ENCODE peak calls at places on chromosomes 16 and 17, in four cellular contexts. One of them, this sample, is unnamed.

GRCh38 chr17:83096401-83097220 is 17.2 kb downstream of the METRNL start:
- DNase-seq in K562: no peak
- DNase-seq in IMR-90: no peak
- DNase-seq in GM12878: no peak
- DNase-seq in this sample: no peak

GRCh38 chr16:56910654-56911539 is 21.0 kb upstream of the HERPUD1 start:
- DNase-seq in IMR-90: peak
- DNase-seq in K562: no peak
- DNase-seq in GM12878: no peak
- DNase-seq in this sample: no peak

GRCh38 chr16:11250091-11250785 is 5.8 kb downstream of the SOCS1 start:
- DNase-seq in K562: no peak
- DNase-seq in IMR-90: peak
- DNase-seq in GM12878: no peak
- DNase-seq in this sample: no peak

GRCh38 chr17:14299261-14300093 is 1.4 kb upstream of the HS3ST3B1 start:
- DNase-seq in K562: peak
- DNase-seq in IMR-90: no peak
- DNase-seq in GM12878: no peak
- DNase-seq in this sample: peak

GRCh38 chr17:46072998-46073397 is 73.9 kb downstream of the STH start:
- DNase-seq in K562: no peak
- DNase-seq in IMR-90: peak
- DNase-seq in GM12878: no peak
- DNase-seq in this sample: no peak

GRCh38 chr17:58529275-58529674 is 14.8 kb upstream of the MTMR4 start:
- DNase-seq in IMR-90: no peak
- DNase-seq in K562: no peak
- DNase-seq in GM12878: no peak
- DNase-seq in this sample: peak

GRCh38 chr16:29845656-29846055 is 17.4 kb downstream of the CDIPT start:
- DNase-seq in GM12878: no peak
- DNase-seq in K562: no peak
- DNase-seq in IMR-90: no peak
- DNase-seq in this sample: no peak

GRCh38 chr16:63188076-63188771 is 1152.0 kb upstream of the CDH8 start:
- DNase-seq in K562: no peak
- DNase-seq in IMR-90: no peak
- DNase-seq in GM12878: no peak
- DNase-seq in this sample: no peak

GRCh38 chr16:72925631-72925979 is 122.3 kb downstream of the ZFHX3 start:
- DNase-seq in K562: no peak
- DNase-seq in GM12878: no peak
- DNase-seq in IMR-90: no peak
- DNase-seq in this sample: no peak

GRCh38 chr16:25493136-25493811 is 198.5 kb upstream of the HS3ST4 start:
- DNase-seq in GM12878: no peak
- DNase-seq in IMR-90: no peak
- DNase-seq in K562: no peak
- DNase-seq in this sample: no peak

GRCh38 chr16:27514806-27515205 is 34.9 kb downstream of the GTF3C1 start:
- DNase-seq in IMR-90: peak
- DNase-seq in K562: no peak
- DNase-seq in GM12878: no peak
- DNase-seq in this sample: no peak

GRCh38 chr17:30197416-30197815 is 38.1 kb downstream of the SLC6A4 start:
- DNase-seq in IMR-90: no peak
- DNase-seq in K562: no peak
- DNase-seq in GM12878: no peak
- DNase-seq in this sample: no peak

GRCh38 chr17:73320601-73321264 is 8.9 kb upstream of the CDC42EP4 start:
- DNase-seq in IMR-90: no peak
- DNase-seq in K562: no peak
- DNase-seq in GM12878: no peak
- DNase-seq in this sample: no peak

GRCh38 chr16:84560269-84560668 is 55.8 kb upstream of the MEAK7 start:
- DNase-seq in IMR-90: no peak
- DNase-seq in GM12878: no peak
- DNase-seq in K562: no peak
- DNase-seq in this sample: no peak

GRCh38 chr16:10992112-10992511 is 47.7 kb downstream of the CLEC16A start:
- DNase-seq in K562: no peak
- DNase-seq in GM12878: no peak
- DNase-seq in IMR-90: peak
- DNase-seq in this sample: no peak

GRCh38 chr17:73043686-73044581 is 48.6 kb downstream of the SLC39A11 start:
- DNase-seq in GM12878: no peak
- DNase-seq in IMR-90: peak
- DNase-seq in K562: no peak
- DNase-seq in this sample: no peak

GRCh38 chr16:30533146-30533522 is 1.5 kb downstream of the ZNF747 start:
- DNase-seq in IMR-90: no peak
- DNase-seq in GM12878: no peak
- DNase-seq in K562: no peak
- DNase-seq in this sample: no peak

GRCh38 chr16:22035094-22035675 is 27.3 kb downstream of the MOSMO start:
- DNase-seq in GM12878: peak
- DNase-seq in IMR-90: no peak
- DNase-seq in K562: no peak
- DNase-seq in this sample: no peak

GRCh38 chr17:58332720-58333395 is 4.3 kb upstream of the TSPOAP1 start:
- DNase-seq in GM12878: no peak
- DNase-seq in K562: no peak
- DNase-seq in IMR-90: no peak
- DNase-seq in this sample: no peak

GRCh38 chr17:55585629-55586028 is 74.4 kb upstream of the SMIM36 start:
- DNase-seq in GM12878: no peak
- DNase-seq in IMR-90: no peak
- DNase-seq in K562: no peak
- DNase-seq in this sample: no peak

GRCh38 chr17:80025140-80025539 is 10.5 kb downstream of the TBC1D16 start:
- DNase-seq in K562: no peak
- DNase-seq in GM12878: no peak
- DNase-seq in IMR-90: no peak
- DNase-seq in this sample: no peak

GRCh38 chr17:40322417-40323315 is 13.7 kb downstream of the RARA start:
- DNase-seq in K562: peak
- DNase-seq in GM12878: peak
- DNase-seq in IMR-90: peak
- DNase-seq in this sample: peak

GRCh38 chr16:77574867-77575619 is 140.2 kb upstream of the ADAMTS18 start:
- DNase-seq in K562: no peak
- DNase-seq in GM12878: no peak
- DNase-seq in IMR-90: no peak
- DNase-seq in this sample: peak

GRCh38 chr16:1990336-1991134 is 765 bp downstream of the SYNGR3 start:
- DNase-seq in K562: no peak
- DNase-seq in IMR-90: no peak
- DNase-seq in GM12878: no peak
- DNase-seq in this sample: no peak

GRCh38 chr17:45172232-45172540 is 10.5 kb downstream of the HEXIM2 start:
- DNase-seq in K562: no peak
- DNase-seq in IMR-90: no peak
- DNase-seq in GM12878: no peak
- DNase-seq in this sample: no peak

GRCh38 chr16:23691483-23692189 is 12.9 kb downstream of the PLK1 start:
- DNase-seq in GM12878: no peak
- DNase-seq in K562: no peak
- DNase-seq in IMR-90: no peak
- DNase-seq in this sample: no peak

DNA sequence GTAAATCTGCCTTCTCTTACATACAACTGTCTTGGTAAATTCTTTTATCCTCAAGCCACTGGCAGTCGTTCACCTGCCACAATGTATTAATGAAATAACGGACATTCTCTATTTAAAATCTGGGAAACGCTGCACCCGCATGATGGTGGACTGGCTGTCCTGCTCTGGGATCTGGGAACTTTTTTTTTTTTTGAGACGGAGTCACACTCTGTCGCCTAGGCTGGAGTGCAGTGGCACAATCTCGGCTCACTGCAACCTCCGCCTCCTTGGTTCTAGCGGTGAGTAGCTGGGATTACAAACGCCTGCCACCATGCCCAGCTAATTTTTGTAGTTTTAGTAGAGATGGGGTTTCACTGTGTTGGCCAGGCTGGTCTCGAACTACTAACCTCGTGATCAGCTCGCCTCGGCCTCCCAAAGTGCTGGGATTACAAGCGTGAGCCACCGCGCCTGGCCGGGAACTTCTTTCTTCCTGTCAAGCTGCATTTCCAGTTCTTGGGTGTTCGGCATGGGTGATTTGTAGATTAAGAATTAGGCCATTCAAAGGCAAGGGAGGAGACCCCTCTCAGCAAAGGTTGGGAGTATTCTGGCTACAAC is 28.3 kb downstream of the PRDM7 start:
- DNase-seq in IMR-90: no peak
- DNase-seq in GM12878: no peak
- DNase-seq in K562: no peak
- DNase-seq in this sample: no peak
- H2AFZ ChIP-seq in IMR-90: no peak
- H2AFZ ChIP-seq in GM12878: no peak
- H2AFZ ChIP-seq in K562: peak
- H2AFZ ChIP-seq in this sample: no peak

DNA sequence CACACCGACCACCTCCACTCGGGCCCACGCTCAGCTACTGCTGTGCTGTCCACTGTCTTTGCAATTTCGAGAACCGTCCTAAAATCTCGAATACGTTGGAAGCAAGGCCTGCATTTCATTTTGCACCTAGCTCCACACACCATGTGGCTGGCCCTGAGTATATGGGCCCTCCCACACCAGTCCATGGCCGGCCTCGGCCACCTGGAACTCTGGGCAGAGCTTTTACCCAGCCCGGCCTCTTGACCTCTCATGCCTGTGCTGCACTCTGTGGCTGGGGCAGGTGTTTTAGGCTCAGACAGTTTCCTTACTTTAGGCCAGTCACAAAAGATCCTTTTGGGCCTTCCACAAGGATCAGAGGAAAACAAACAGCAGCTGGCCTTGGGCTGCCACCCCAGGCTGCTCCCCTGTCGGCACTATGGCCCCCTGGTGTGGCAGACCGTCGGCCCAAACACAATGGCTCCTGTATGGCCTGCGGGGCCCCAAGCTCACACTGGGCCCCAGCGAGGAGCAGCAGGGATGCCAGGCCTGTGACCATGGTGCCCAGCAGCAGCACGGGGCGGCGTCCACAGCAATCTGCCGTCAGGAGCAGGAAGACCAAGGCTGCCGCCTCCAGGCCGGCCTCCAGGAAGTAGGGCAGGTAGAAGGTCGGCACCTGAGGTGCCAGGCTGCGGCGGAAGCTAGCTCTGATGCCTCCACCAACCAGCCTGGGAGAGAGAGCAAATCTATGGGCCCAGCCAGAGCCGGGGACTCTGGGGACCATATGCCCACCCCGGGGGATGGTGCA is 2.5 kb downstream of the SLC22A31 start:
- DNase-seq in K562: no peak
- DNase-seq in GM12878: no peak
- DNase-seq in IMR-90: no peak
- DNase-seq in this sample: no peak
- TF ChIP-seq FOS in K562: no peak
- TF ChIP-seq FOS in GM12878: no peak
- TF ChIP-seq FOS in IMR-90: no peak
- TF ChIP-seq FOS in this sample: no peak

GRCh38 chr16:69069504-69069903 is 35.9 kb upstream of the HAS3 start:
- DNase-seq in IMR-90: no peak
- DNase-seq in K562: no peak
- DNase-seq in GM12878: no peak
- DNase-seq in this sample: no peak

GRCh38 chr16:69071036-69071435 is 34.4 kb upstream of the HAS3 start:
- DNase-seq in IMR-90: no peak
- DNase-seq in K562: no peak
- DNase-seq in GM12878: no peak
- DNase-seq in this sample: no peak

GRCh38 chr16:69072640-69072974 is 32.8 kb upstream of the HAS3 start:
- DNase-seq in GM12878: no peak
- DNase-seq in K562: no peak
- DNase-seq in IMR-90: no peak
- DNase-seq in this sample: no peak

GRCh38 chr16:69077251-69077650 is 28.2 kb upstream of the HAS3 start:
- DNase-seq in IMR-90: peak
- DNase-seq in K562: no peak
- DNase-seq in GM12878: no peak
- DNase-seq in this sample: no peak

DNA sequence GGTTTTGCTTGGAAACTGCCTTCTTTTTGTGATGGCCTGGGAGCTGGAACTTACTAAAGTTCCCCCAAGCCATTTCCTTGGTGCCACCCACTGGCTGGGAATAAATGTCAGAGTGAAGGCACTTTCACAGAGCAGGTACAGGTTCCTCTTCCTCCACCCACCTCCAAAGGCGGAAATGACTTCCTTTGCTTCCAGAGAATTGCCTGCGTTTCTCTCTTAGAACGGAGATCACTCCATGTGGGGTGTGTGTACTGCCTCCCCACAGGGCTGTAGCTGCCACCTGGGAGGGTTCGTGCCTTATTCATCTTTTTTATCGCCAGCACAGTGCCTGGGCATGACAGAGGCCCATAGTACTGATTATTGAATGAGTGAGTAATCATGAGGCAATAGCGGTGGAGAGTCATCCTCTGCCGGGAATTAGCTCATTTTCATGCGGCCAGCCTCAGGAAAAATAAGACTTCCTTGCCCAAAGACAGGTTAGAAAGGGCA is 32.2 kb upstream of the HAS3 start:
- DNase-seq in IMR-90: peak
- DNase-seq in GM12878: no peak
- DNase-seq in K562: no peak
- DNase-seq in this sample: peak
- H2AFZ ChIP-seq in IMR-90: peak
- H2AFZ ChIP-seq in GM12878: no peak
- H2AFZ ChIP-seq in K562: no peak
- H2AFZ ChIP-seq in this sample: no peak

GRCh38 chr17:81397314-81398169 is 2.3 kb downstream of the BAHCC1 start:
- DNase-seq in IMR-90: peak
- DNase-seq in GM12878: no peak
- DNase-seq in K562: no peak
- DNase-seq in this sample: peak
- TF ChIP-seq FOS in IMR-90: no peak
- TF ChIP-seq FOS in GM12878: no peak
- TF ChIP-seq FOS in K562: no peak
- TF ChIP-seq FOS in this sample: no peak